ENCODE peak calls at places on chromosomes 5 and 9, in nine cellular contexts. E is HepG2; G is left cardiac atrium; A is activated CD8-positive, alpha-beta T cell treated with anti-CD3 and anti-CD28 coated beads, Interleukin-2, amount 10 ng/mL, durations not matched to agents 7 days and 5 days; Q is CD4-positive, CD25-positive, alpha-beta regulatory T cell; W is lower lobe of right lung; J is sciatic nerve; F is A549; L is aorta. B is an unnamed sample.

GRCh38 chr5:180594311-180595045 is 3.2 kb upstream of the SCGB3A1 start:
- ATAC-seq in L (no peak), F (no peak), Q (no peak), A (no peak), G (no peak), E (no peak), J (no peak), W (no peak), B (peak; percentile 25)

GRCh38 chr5:10676224-10676623 is 84.8 kb downstream of the DAP start:
- ATAC-seq in J (no peak), Q (no peak), E (peak; percentile 8), L (no peak), A (no peak), G (no peak), W (no peak), F (no peak), B (no peak)

GRCh38 chr5:136434795-136435194 is 69.5 kb upstream of the TRPC7 start:
- ATAC-seq in E (no peak), W (no peak), J (no peak), L (no peak), G (no peak), F (no peak), A (no peak), Q (no peak), B (no peak)

GRCh38 chr5:75277463-75277862 is 40.8 kb upstream of the ANKRD31 start:
- ATAC-seq in A (no peak), G (no peak), W (peak; percentile 51), J (no peak), Q (no peak), E (no peak), F (no peak), L (no peak), B (no peak)

GRCh38 chr9:85224729-85225128 is 517.0 kb downstream of the AGTPBP1 start:
- ATAC-seq in Q (no peak), L (peak; percentile 81), J (peak; percentile 79), W (no peak), E (no peak), G (no peak), A (no peak), F (no peak), B (no peak)

GRCh38 chr5:77492653-77493000 is 511 bp upstream of the WDR41 start:
- ATAC-seq in F (peak; percentile 32), E (peak; percentile 35), L (no peak), Q (no peak), J (no peak), A (peak; percentile 25), W (no peak), G (no peak), B (peak; percentile 26)

GRCh38 chr5:93349613-93350012 is 231.4 kb downstream of the NR2F1-AS1 start:
- ATAC-seq in F (no peak), Q (no peak), L (no peak), J (no peak), E (no peak), G (no peak), A (no peak), W (no peak), B (no peak)

GRCh38 chr9:112149171-112149570 is 25.9 kb downstream of the SUSD1 start:
- ATAC-seq in W (no peak), J (no peak), G (no peak), F (no peak), Q (no peak), E (no peak), A (no peak), L (no peak), B (no peak)

GRCh38 chr9:70382709-70383605 is 31.5 kb downstream of the KLF9 start:
- ATAC-seq in G (peak; percentile 30), J (peak; percentile 47), F (no peak), Q (no peak), L (no peak), A (no peak), E (no peak), W (peak; percentile 49), B (no peak)

GRCh38 chr5:41334758-41335157 is 121.4 kb upstream of the C6 start:
- ATAC-seq in E (no peak), G (peak; percentile 68), A (no peak), W (no peak), F (no peak), Q (no peak), J (peak; percentile 67), L (peak; percentile 73), B (no peak)

GRCh38 chr9:128298535-128299482 is 22.7 kb downstream of the SWI5 start:
- ATAC-seq in W (no peak), L (no peak), G (no peak), F (no peak), A (no peak), Q (no peak), J (no peak), E (no peak), B (no peak)

GRCh38 chr5:62640437-62640836 is 61.8 kb downstream of the LRRC70 start:
- ATAC-seq in Q (no peak), G (no peak), A (no peak), L (no peak), E (no peak), W (no peak), F (no peak), J (no peak), B (peak; percentile 84)

GRCh38 chr5:167012281-167013034 is 1279.0 kb upstream of the WWC1 start:
- ATAC-seq in F (no peak), L (no peak), J (no peak), Q (no peak), W (no peak), A (no peak), E (no peak), G (no peak), B (no peak)

GRCh38 chr9:124629600-124629999 is 122.4 kb upstream of the NR5A1 start:
- ATAC-seq in L (no peak), A (no peak), Q (no peak), W (no peak), F (no peak), G (no peak), J (no peak), E (no peak), B (no peak)

GRCh38 chr9:137948642-137949041 is 71.1 kb downstream of the CACNA1B start:
- ATAC-seq in J (no peak), Q (no peak), G (no peak), A (no peak), L (no peak), F (no peak), W (no peak), E (no peak), B (no peak)

GRCh38 chr5:6937675-6938074 is 224.4 kb downstream of the TENT4A start:
- ATAC-seq in W (no peak), A (no peak), G (no peak), F (no peak), J (no peak), L (no peak), Q (no peak), E (no peak), B (no peak)

GRCh38 chr9:124381073-124381945 is 33.9 kb downstream of the PSMB7 start:
- ATAC-seq in E (no peak), G (no peak), W (no peak), Q (no peak), F (no peak), L (no peak), J (no peak), A (peak; percentile 42), B (no peak)

GRCh38 chr5:74375271-74375670 is 265.3 kb downstream of the ENC1 start:
- ATAC-seq in W (no peak), J (no peak), Q (no peak), E (no peak), G (no peak), F (no peak), A (no peak), L (no peak), B (no peak)

GRCh38 chr9:18238254-18238653 is 235.7 kb upstream of the ADAMTSL1 start:
- ATAC-seq in W (no peak), J (no peak), F (peak; percentile 64), Q (no peak), G (peak; percentile 15), A (no peak), E (no peak), L (no peak), B (no peak)

GRCh38 chr5:128074947-128075346 is 8.6 kb upstream of the SLC12A2 start:
- ATAC-seq in G (no peak), J (no peak), L (no peak), W (no peak), F (no peak), E (no peak), A (no peak), Q (no peak), B (no peak)

GRCh38 chr5:32446660-32447059 is 2.1 kb upstream of the ZFR start:
- ATAC-seq in Q (no peak), J (no peak), A (no peak), F (no peak), L (no peak), W (no peak), E (no peak), G (no peak), B (peak; percentile 64)

GRCh38 chr9:124263800-124264426 is 6.2 kb downstream of the NEK6 start:
- ATAC-seq in Q (no peak), W (no peak), F (no peak), A (no peak), E (peak; percentile 84), G (no peak), J (no peak), L (no peak), B (no peak)

GRCh38 chr9:71781391-71781790 is 13.1 kb upstream of the CEMIP2 start:
- ATAC-seq in E (no peak), G (no peak), J (no peak), F (no peak), L (no peak), A (peak; percentile 20), Q (no peak), W (no peak), B (peak; percentile 54)

GRCh38 chr9:23934291-23934690 is 108.3 kb upstream of the ELAVL2 start:
- ATAC-seq in A (no peak), L (no peak), F (no peak), G (no peak), W (no peak), E (no peak), J (no peak), Q (no peak), B (no peak)

GRCh38 chr5:110872963-110873362 is 134.2 kb downstream of the SLC25A46 start:
- ATAC-seq in G (no peak), A (no peak), F (no peak), Q (no peak), W (no peak), E (no peak), J (no peak), L (peak; percentile 6), B (peak; percentile 27)

GRCh38 chr9:18849910-18850677 is 182.9 kb downstream of the SAXO1 start:
- ATAC-seq in F (no peak), Q (no peak), W (no peak), J (no peak), G (no peak), A (no peak), E (no peak), L (no peak), B (no peak)

GRCh38 chr5:112907166-112907611 is 14.8 kb downstream of the REEP5 start:
- ATAC-seq in F (peak; percentile 36), L (no peak), E (peak; percentile 44), G (peak; percentile 44), Q (no peak), J (peak; percentile 38), W (no peak), A (no peak), B (peak; percentile 63)

GRCh38 chr9:34479316-34479865 is 20.8 kb downstream of the DNAI1 start:
- ATAC-seq in Q (no peak), E (no peak), G (no peak), J (no peak), W (no peak), F (no peak), L (no peak), A (no peak), B (no peak)

GRCh38 chr5:151707566-151707965 is 20.9 kb upstream of the SPARC start:
- ATAC-seq in G (no peak), A (no peak), Q (no peak), E (no peak), J (peak; percentile 57), L (no peak), W (no peak), F (no peak), B (no peak)

GRCh38 chr5:179805070-179805528 is 1.6 kb downstream of the MGAT4B start:
- ATAC-seq in G (peak; percentile 4), E (peak; percentile 3), W (peak; percentile 6), L (no peak), J (no peak), F (peak; percentile 0), Q (no peak), A (no peak), B (no peak)

GRCh38 chr5:116291271-116291670 is 206.4 kb downstream of the COMMD10 start:
- ATAC-seq in F (no peak), E (no peak), G (no peak), W (no peak), Q (no peak), A (no peak), J (no peak), L (no peak), B (no peak)

B was measured in stimulated activated memory B cell treated with anti-CD40 and anti-IgM and Interleukin-4, amounts not matched to agents 10 μg/mL and 1 μg/mL and 100 μg/mL, for 72 hours.